ENCODE peak calls at places on chromosome 18, in seven cellular contexts. N is H1, L is HepG2, C is GM12878, R is K562, O is HCT116, V is SK-N-SH. U is an unnamed sample.

GRCh38 chr18:75209952-75210261 is 690 bp upstream of the TSHZ1 start:
- DNase-seq in L (no peak), N (no peak), R (peak), V (no peak), C (no peak), O (no peak), U (no peak)

GRCh38 chr18:41993151-41993550 is 38.1 kb downstream of the PIK3C3 start:
- DNase-seq in O (no peak), R (no peak), C (no peak), L (no peak), V (no peak), N (no peak), U (no peak)

GRCh38 chr18:63823516-63824219 is 48.5 kb downstream of the SERPINB7 start:
- DNase-seq in N (no peak), C (no peak), R (peak), O (peak), V (peak), L (peak), U (no peak)

GRCh38 chr18:31185551-31185950 is 22.9 kb upstream of the DSC1 start:
- DNase-seq in C (no peak), N (no peak), V (no peak), L (peak), R (no peak), O (no peak), U (no peak)

GRCh38 chr18:26459340-26459739 is 89.0 kb downstream of the KCTD1 start:
- DNase-seq in N (no peak), R (no peak), O (no peak), V (no peak), L (no peak), C (no peak), U (no peak)

GRCh38 chr18:56831988-56832387 is 180.8 kb downstream of the WDR7 start:
- DNase-seq in O (no peak), V (no peak), L (no peak), R (no peak), N (no peak), C (no peak), U (peak)

GRCh38 chr18:50880108-50880465 is 1.2 kb downstream of the ME2 start:
- DNase-seq in V (peak), L (no peak), C (no peak), N (no peak), R (peak), O (no peak), U (no peak)

GRCh38 chr18:68796936-68797690 is 767 bp upstream of the CCDC102B start:
- DNase-seq in O (no peak), V (no peak), C (no peak), L (no peak), R (no peak), N (no peak), U (no peak)

GRCh38 chr18:13003466-13003896 is 12.3 kb downstream of the CEP192 start:
- DNase-seq in C (no peak), N (peak), R (peak), V (peak), O (peak), L (peak), U (peak)

DNA sequence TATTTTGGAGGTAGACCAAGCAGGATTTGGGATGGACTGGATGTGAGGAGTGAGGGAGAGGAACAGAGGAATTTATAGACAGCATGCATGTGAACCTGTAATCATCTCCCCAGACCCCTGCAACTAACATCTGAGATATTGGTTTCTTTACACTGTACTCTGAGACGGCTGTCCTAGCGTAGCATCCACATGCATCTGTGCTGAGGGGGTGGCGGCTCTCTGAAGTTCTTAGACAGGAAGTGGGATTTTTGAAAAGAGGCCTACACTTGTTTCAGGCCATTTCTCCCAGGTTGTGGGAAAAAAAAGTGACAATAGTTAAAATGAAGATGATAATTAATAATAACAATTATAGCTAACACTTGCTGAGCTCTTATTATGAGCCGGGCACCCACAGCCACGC is 150.2 kb upstream of the GATA6 start:
- DNase-seq in O (no peak), C (no peak), V (no peak), R (no peak), N (no peak), L (no peak), U (no peak)
- TF ChIP-seq YY1 in O (no peak), C (no peak), V (no peak), R (no peak), N (no peak), L (no peak), U (no peak)

DNA sequence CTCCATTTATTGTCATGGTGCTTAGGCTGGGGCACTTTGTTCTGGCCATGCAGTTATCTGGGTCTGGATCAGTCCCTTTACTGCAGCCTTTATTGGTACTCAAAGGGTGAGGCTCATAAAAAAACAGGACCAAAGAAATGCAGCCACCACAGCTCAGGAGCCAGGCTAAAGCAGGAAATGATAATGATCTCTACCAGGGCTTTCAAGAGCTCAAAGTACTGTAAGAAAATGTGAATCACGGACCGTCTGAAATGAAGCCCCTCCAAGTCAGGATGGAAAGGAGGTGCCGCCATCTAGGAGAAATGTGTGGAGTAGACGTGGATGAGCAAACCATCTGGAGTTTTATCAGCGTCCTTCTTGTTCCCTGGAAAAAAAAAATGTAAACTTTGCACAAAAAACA is 162.4 kb upstream of the ZNF516 start:
- DNase-seq in O (no peak), V (peak), R (no peak), N (no peak), C (no peak), L (no peak), U (no peak)
- TF ChIP-seq YY1 in O (no peak), V (no peak), R (no peak), N (no peak), C (no peak), L (no peak), U (no peak)

DNA sequence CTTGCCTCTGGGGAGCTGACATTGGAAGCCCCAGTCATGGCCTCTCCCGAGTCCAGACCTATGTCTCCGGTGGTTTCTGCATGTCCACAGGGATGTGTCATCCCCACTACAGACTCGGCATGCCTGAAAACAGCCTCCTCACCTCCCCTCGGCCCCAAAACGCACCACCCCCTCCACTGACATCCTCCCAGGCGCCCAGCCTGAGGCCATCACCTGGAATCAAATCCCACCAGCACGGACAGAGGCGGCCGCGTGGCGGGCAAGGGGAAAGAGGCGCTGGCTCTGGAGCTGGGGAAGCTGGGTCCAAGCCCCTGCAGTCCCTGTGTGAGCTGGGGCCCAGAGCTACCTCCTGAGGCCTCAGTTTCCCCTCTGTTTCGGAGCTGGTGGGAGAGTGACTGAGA is 69.9 kb upstream of the SMAD7 start:
- DNase-seq in C (no peak), O (no peak), N (no peak), L (no peak), R (no peak), V (no peak), U (no peak)
- TF ChIP-seq YY1 in C (no peak), O (no peak), N (no peak), L (no peak), R (no peak), V (no peak), U (no peak)

GRCh38 chr18:77081387-77081773 is 51.2 kb downstream of the MBP start:
- DNase-seq in R (no peak), V (no peak), N (no peak), C (no peak), L (no peak), O (no peak), U (no peak)
- TF ChIP-seq YY1 in R (no peak), V (no peak), N (no peak), C (no peak), L (no peak), O (no peak), U (no peak)

U was measured in NT2/D1.